ENCODE peak calls at places on chromosome 22, in six cellular contexts. One of them, this sample, is unnamed.
A peak's percentile ranks its signal among the peaks of the same experiment; 100 is the strongest.

GRCh38 chr22:42734406-42734805 is 13.7 kb upstream of the A4GALT start:
- DNase-seq in DND-41: no peak
- DNase-seq in nephron progenitor cell: no peak
- DNase-seq in NCI-H510A treated with DMSO at 0.1 percent for 48 hours: no peak
- DNase-seq in M059J: no peak
- DNase-seq in NCI-H1105: no peak
- DNase-seq in this sample: no peak

GRCh38 chr22:45771057-45771456 is 99.4 kb downstream of the ATXN10 start:
- DNase-seq in NCI-H1105: no peak
- DNase-seq in nephron progenitor cell: no peak
- DNase-seq in M059J: no peak
- DNase-seq in NCI-H510A treated with DMSO at 0.1 percent for 48 hours: no peak
- DNase-seq in DND-41: no peak
- DNase-seq in this sample: no peak

GRCh38 chr22:22823126-22823804 is 64.4 kb upstream of the IGLL5 start:
- DNase-seq in DND-41: peak; percentile 55
- DNase-seq in NCI-H1105: no peak
- DNase-seq in M059J: no peak
- DNase-seq in NCI-H510A treated with DMSO at 0.1 percent for 48 hours: no peak
- DNase-seq in nephron progenitor cell: no peak
- DNase-seq in this sample: no peak

GRCh38 chr22:48379371-48379770 is 1448.3 kb downstream of the BRD1 start:
- DNase-seq in DND-41: no peak
- DNase-seq in NCI-H1105: no peak
- DNase-seq in M059J: no peak
- DNase-seq in nephron progenitor cell: no peak
- DNase-seq in NCI-H510A treated with DMSO at 0.1 percent for 48 hours: no peak
- DNase-seq in this sample: no peak

GRCh38 chr22:40606306-40606705 is 30.2 kb downstream of the MRTFA start:
- DNase-seq in NCI-H510A treated with DMSO at 0.1 percent for 48 hours: no peak
- DNase-seq in nephron progenitor cell: no peak
- DNase-seq in DND-41: no peak
- DNase-seq in NCI-H1105: no peak
- DNase-seq in M059J: no peak
- DNase-seq in this sample: no peak

GRCh38 chr22:49951001-49951677 is 9.4 kb upstream of the PIM3 start:
- DNase-seq in NCI-H1105: no peak
- DNase-seq in M059J: no peak
- DNase-seq in nephron progenitor cell: no peak
- DNase-seq in NCI-H510A treated with DMSO at 0.1 percent for 48 hours: peak; percentile 44
- DNase-seq in DND-41: no peak
- DNase-seq in this sample: no peak

GRCh38 chr22:24433868-24434471 is 6.6 kb downstream of the ADORA2A start:
- DNase-seq in NCI-H1105: no peak
- DNase-seq in nephron progenitor cell: no peak
- DNase-seq in M059J: peak; percentile 85
- DNase-seq in NCI-H510A treated with DMSO at 0.1 percent for 48 hours: no peak
- DNase-seq in DND-41: no peak
- DNase-seq in this sample: no peak

GRCh38 chr22:28904211-28904808 is 20.9 kb downstream of the ZNRF3 start:
- DNase-seq in nephron progenitor cell: no peak
- DNase-seq in NCI-H1105: no peak
- DNase-seq in M059J: peak; percentile 70
- DNase-seq in NCI-H510A treated with DMSO at 0.1 percent for 48 hours: no peak
- DNase-seq in DND-41: no peak
- DNase-seq in this sample: no peak

GRCh38 chr22:38172489-38173155 is 9.0 kb downstream of the PLA2G6 start:
- DNase-seq in DND-41: no peak
- DNase-seq in nephron progenitor cell: no peak
- DNase-seq in M059J: peak; percentile 73
- DNase-seq in NCI-H510A treated with DMSO at 0.1 percent for 48 hours: no peak
- DNase-seq in NCI-H1105: no peak
- DNase-seq in this sample: no peak

GRCh38 chr22:42202669-42203068 is 67.8 kb downstream of the TCF20 start:
- DNase-seq in NCI-H1105: no peak
- DNase-seq in M059J: peak; percentile 25
- DNase-seq in DND-41: no peak
- DNase-seq in nephron progenitor cell: no peak
- DNase-seq in NCI-H510A treated with DMSO at 0.1 percent for 48 hours: no peak
- DNase-seq in this sample: no peak

GRCh38 chr22:21940521-21940920 is 12.1 kb downstream of the PPM1F start:
- DNase-seq in M059J: peak; percentile 52
- DNase-seq in NCI-H1105: no peak
- DNase-seq in nephron progenitor cell: no peak
- DNase-seq in DND-41: no peak
- DNase-seq in NCI-H510A treated with DMSO at 0.1 percent for 48 hours: no peak
- DNase-seq in this sample: no peak

GRCh38 chr22:49237279-49237678 is 590.4 kb downstream of the BRD1 start:
- DNase-seq in DND-41: no peak
- DNase-seq in M059J: no peak
- DNase-seq in nephron progenitor cell: no peak
- DNase-seq in NCI-H510A treated with DMSO at 0.1 percent for 48 hours: no peak
- DNase-seq in NCI-H1105: no peak
- DNase-seq in this sample: no peak

GRCh38 chr22:50730013-50730891 is 7.8 kb upstream of the ACR start:
- DNase-seq in DND-41: no peak
- DNase-seq in NCI-H1105: no peak
- DNase-seq in NCI-H510A treated with DMSO at 0.1 percent for 48 hours: no peak
- DNase-seq in nephron progenitor cell: no peak
- DNase-seq in M059J: no peak
- DNase-seq in this sample: no peak

GRCh38 chr22:46087816-46088277 is 62.5 kb upstream of the PPARA start:
- DNase-seq in M059J: peak; percentile 74
- DNase-seq in NCI-H510A treated with DMSO at 0.1 percent for 48 hours: no peak
- DNase-seq in nephron progenitor cell: peak; percentile 77
- DNase-seq in DND-41: peak; percentile 40
- DNase-seq in NCI-H1105: no peak
- DNase-seq in this sample: no peak

GRCh38 chr22:19619144-19620009 is 94.9 kb upstream of the SEPTIN5 start:
- DNase-seq in M059J: no peak
- DNase-seq in nephron progenitor cell: no peak
- DNase-seq in NCI-H510A treated with DMSO at 0.1 percent for 48 hours: no peak
- DNase-seq in DND-41: no peak
- DNase-seq in NCI-H1105: no peak
- DNase-seq in this sample: peak; percentile 39

GRCh38 chr22:39312410-39312809 is 7.0 kb downstream of the RPL3 start:
- DNase-seq in NCI-H510A treated with DMSO at 0.1 percent for 48 hours: no peak
- DNase-seq in NCI-H1105: no peak
- DNase-seq in nephron progenitor cell: no peak
- DNase-seq in M059J: peak; percentile 27
- DNase-seq in DND-41: no peak
- DNase-seq in this sample: no peak

GRCh38 chr22:42947211-42947990 is 67.5 kb downstream of the PACSIN2 start:
- DNase-seq in NCI-H510A treated with DMSO at 0.1 percent for 48 hours: peak; percentile 22
- DNase-seq in DND-41: no peak
- DNase-seq in NCI-H1105: peak; percentile 60
- DNase-seq in M059J: peak; percentile 85
- DNase-seq in nephron progenitor cell: no peak
- DNase-seq in this sample: no peak

GRCh38 chr22:33105501-33105911 is 47.3 kb upstream of the SYN3 start:
- DNase-seq in NCI-H510A treated with DMSO at 0.1 percent for 48 hours: no peak
- DNase-seq in DND-41: no peak
- DNase-seq in M059J: peak; percentile 66
- DNase-seq in NCI-H1105: no peak
- DNase-seq in nephron progenitor cell: peak; percentile 8
- DNase-seq in this sample: no peak

GRCh38 chr22:30253205-30253852 is 6.8 kb upstream of the LIF start:
- DNase-seq in DND-41: peak; percentile 44
- DNase-seq in M059J: peak; percentile 35
- DNase-seq in nephron progenitor cell: no peak
- DNase-seq in NCI-H1105: peak; percentile 58
- DNase-seq in NCI-H510A treated with DMSO at 0.1 percent for 48 hours: peak; percentile 50
- DNase-seq in this sample: no peak

GRCh38 chr22:21009638-21010425 is 5.1 kb upstream of the P2RX6 start:
- DNase-seq in nephron progenitor cell: peak; percentile 75
- DNase-seq in DND-41: peak; percentile 70
- DNase-seq in M059J: peak; percentile 46
- DNase-seq in NCI-H510A treated with DMSO at 0.1 percent for 48 hours: no peak
- DNase-seq in NCI-H1105: no peak
- DNase-seq in this sample: peak; percentile 42

GRCh38 chr22:48376428-48376827 is 1451.2 kb downstream of the BRD1 start:
- DNase-seq in NCI-H1105: no peak
- DNase-seq in nephron progenitor cell: no peak
- DNase-seq in DND-41: no peak
- DNase-seq in NCI-H510A treated with DMSO at 0.1 percent for 48 hours: no peak
- DNase-seq in M059J: no peak
- DNase-seq in this sample: no peak